ENCODE peak calls at places on chromosomes 4 and X, in ten cellular contexts. P is NCI-H1048; W is HTR-8/SVneo; L is bronchial epithelial cell; M is hepatic stellate cell; D is RWPE1; E is stimulated activated naive B cell treated with anti-CD40 and anti-IgM and Interleukin-4, amounts not matched to agents 10 μg/mL and 1 μg/mL and 100 μg/mL, for 72 hours; F is dorsolateral prefrontal cortex; R is ELR; B is activated T-helper 1 cell treated with anti-CD3 and anti-CD28 coated beads, Interleukin-2, amount 50 U/mL, for 16 hours. K is an unnamed sample.

GRCh38 chr4:56240554-56241190 is 146.6 kb downstream of the AASDH start:
- DNase-seq in D (no peak), B (no peak), W (peak), P (no peak), F (no peak), L (no peak), R (no peak), M (no peak), E (no peak), K (no peak)

GRCh38 chr4:148445071-148445902 is 3.1 kb upstream of the NR3C2 start:
- DNase-seq in L (no peak), W (no peak), E (peak), P (no peak), R (peak), D (no peak), F (peak), M (peak), B (peak), K (no peak)

GRCh38 chr4:121192013-121192412 is 27.9 kb upstream of the TNIP3 start:
- DNase-seq in E (no peak), M (no peak), B (no peak), L (no peak), D (no peak), P (no peak), W (no peak), R (no peak), F (no peak), K (no peak)

GRCh38 chr4:75679876-75680575 is 6.8 kb upstream of the G3BP2 start:
- DNase-seq in B (no peak), L (no peak), M (no peak), P (no peak), W (no peak), R (no peak), F (no peak), D (no peak), E (no peak), K (no peak)

GRCh38 chrX:47170861-47171692 is 22.6 kb upstream of the UBA1 start:
- DNase-seq in P (no peak), R (no peak), W (no peak), M (no peak), D (no peak), L (no peak), B (no peak), F (no peak), E (no peak), K (no peak)

GRCh38 chr4:10403633-10404445 is 53.4 kb downstream of the ZNF518B start:
- DNase-seq in M (peak), W (no peak), P (no peak), F (no peak), E (no peak), R (peak), D (peak), L (peak), B (no peak), K (peak)

GRCh38 chrX:88903989-88904718 is 157.1 kb downstream of the CPXCR1 start:
- DNase-seq in W (no peak), B (no peak), L (no peak), M (no peak), R (no peak), E (no peak), P (no peak), D (no peak), F (no peak), K (no peak)

GRCh38 chr4:3010998-3011397 is 47.6 kb downstream of the GRK4 start:
- DNase-seq in F (no peak), E (no peak), R (peak), W (no peak), L (peak), D (peak), P (no peak), B (no peak), M (peak), K (no peak)

GRCh38 chr4:71855944-71856343 is 72.1 kb upstream of the GC start:
- DNase-seq in W (no peak), P (no peak), F (no peak), R (no peak), E (no peak), L (no peak), D (no peak), M (no peak), B (no peak), K (no peak)

GRCh38 chr4:184534511-184535391 is 60.4 kb upstream of the IRF2 start:
- DNase-seq in R (peak), D (no peak), M (peak), P (no peak), E (no peak), W (peak), L (peak), F (no peak), B (no peak), K (peak)

GRCh38 chr4:152310223-152310622 is 225.7 kb downstream of the FBXW7 start:
- DNase-seq in L (peak), D (no peak), E (no peak), R (peak), B (no peak), M (peak), P (peak), F (no peak), W (peak), K (peak)

GRCh38 chr4:119872344-119873031 is 194.2 kb downstream of the MAD2L1 start:
- DNase-seq in F (no peak), B (no peak), M (no peak), D (no peak), P (no peak), E (no peak), L (no peak), R (no peak), W (no peak), K (no peak)

GRCh38 chrX:28586891-28587635 is at the start of gene IL1RAPL1:
- DNase-seq in P (no peak), D (peak), R (no peak), W (peak), F (no peak), M (peak), L (peak), B (no peak), E (no peak), K (no peak)

GRCh38 chr4:159155119-159155518 is 52.2 kb downstream of the RAPGEF2 start:
- DNase-seq in B (no peak), F (no peak), E (no peak), L (no peak), R (no peak), D (no peak), W (no peak), P (no peak), M (no peak), K (no peak)

GRCh38 chr4:169015237-169015636 is 5.2 kb upstream of the CBR4 start:
- DNase-seq in R (no peak), F (no peak), E (no peak), W (no peak), P (no peak), L (no peak), M (no peak), B (no peak), D (no peak), K (no peak)

GRCh38 chrX:92270936-92271655 is 491.9 kb downstream of the PCDH11X start:
- DNase-seq in B (no peak), D (no peak), L (no peak), M (no peak), E (no peak), F (no peak), R (no peak), W (no peak), P (no peak), K (no peak)

GRCh38 chr4:112279882-112280315 is 5.8 kb downstream of the TIFA start:
- DNase-seq in D (no peak), P (no peak), E (no peak), M (no peak), R (no peak), L (no peak), W (no peak), F (no peak), B (no peak), K (no peak)

GRCh38 chrX:10576777-10577444 is 43.5 kb downstream of the MID1 start:
- DNase-seq in W (no peak), M (no peak), L (peak), F (no peak), P (no peak), E (no peak), R (no peak), B (no peak), D (no peak), K (no peak)

GRCh38 chr4:112145820-112146813 is 863 bp downstream of the FAM241A start:
- DNase-seq in L (peak), F (no peak), P (no peak), W (peak), E (peak), B (peak), M (peak), R (peak), D (peak), K (peak)

GRCh38 chr4:102338405-102338804 is 6.9 kb downstream of the SLC39A8 start:
- DNase-seq in E (no peak), F (no peak), P (no peak), D (no peak), L (peak), M (no peak), R (peak), W (no peak), B (no peak), K (no peak)

GRCh38 chr4:79227896-79228295 is 98.0 kb downstream of the NAA11 start:
- DNase-seq in M (no peak), R (no peak), D (no peak), P (no peak), L (no peak), B (no peak), W (no peak), F (no peak), E (no peak), K (no peak)

GRCh38 chr4:188110741-188111458 is 1.5 kb upstream of the TRIML2 start:
- DNase-seq in P (no peak), B (no peak), F (no peak), E (no peak), M (no peak), R (peak), L (peak), D (no peak), W (peak), K (no peak)

GRCh38 chrX:45479835-45480422 is 279.3 kb upstream of the DIPK2B start:
- DNase-seq in F (no peak), D (peak), L (peak), P (no peak), E (no peak), M (peak), W (peak), R (peak), B (no peak), K (no peak)

GRCh38 chrX:85992811-85993229 is 54.5 kb downstream of the CHM start:
- DNase-seq in P (no peak), D (peak), B (no peak), L (peak), E (no peak), W (no peak), F (no peak), R (peak), M (no peak), K (no peak)

GRCh38 chr4:90025248-90025647 is 101.9 kb upstream of the CCSER1 start:
- DNase-seq in D (no peak), M (no peak), L (peak), P (no peak), R (peak), B (no peak), E (no peak), F (no peak), W (no peak), K (no peak)

GRCh38 chrX:139563251-139563650 is 32.7 kb downstream of the F9 start:
- DNase-seq in F (no peak), L (no peak), W (no peak), E (no peak), P (no peak), D (no peak), R (no peak), M (no peak), B (no peak), K (no peak)

GRCh38 chr4:113635739-113636437 is 125.7 kb downstream of the CAMK2D start:
- DNase-seq in M (peak), D (no peak), F (no peak), B (no peak), P (no peak), L (peak), W (peak), E (no peak), R (peak), K (no peak)

GRCh38 chr4:6342530-6343293 is 73.1 kb downstream of the WFS1 start:
- DNase-seq in R (no peak), B (no peak), L (peak), F (peak), D (no peak), E (no peak), W (no peak), M (peak), P (no peak), K (no peak)

GRCh38 chrX:119736206-119736764 is 22.1 kb upstream of the SOWAHD start:
- DNase-seq in B (no peak), M (no peak), R (peak), L (peak), D (no peak), F (no peak), P (no peak), W (no peak), E (no peak), K (no peak)

GRCh38 chrX:152154050-152154449 is 15.7 kb upstream of the MAGEA10 start:
- DNase-seq in E (no peak), B (no peak), F (no peak), P (no peak), M (no peak), W (no peak), L (no peak), R (no peak), D (no peak), K (no peak)

K was measured in Jurkat, Clone E6-1.